ENCODE peak calls at places on chromosomes 12 and 14, in six cellular contexts. H is pancreas, N is epithelial cell of esophagus, S is suprapubic skin, R is A549, X is progenitor cell of endocrine pancreas. O is an unnamed sample.

GRCh38 chr14:50521912-50522341 is 10.4 kb downstream of the MAP4K5 start:
- DNase-seq in S (no peak), X (no peak), N (peak), R (no peak), H (no peak), O (no peak)

GRCh38 chr12:124376435-124376834 is 81.5 kb downstream of the RFLNA start:
- DNase-seq in R (no peak), N (no peak), S (no peak), X (no peak), H (no peak), O (no peak)

GRCh38 chr14:33917664-33918063 is 33.2 kb downstream of the EGLN3 start:
- DNase-seq in X (no peak), H (no peak), R (no peak), S (no peak), N (no peak), O (no peak)

GRCh38 chr14:100557658-100558057 is 29.6 kb downstream of the BEGAIN start:
- DNase-seq in N (peak), S (no peak), R (no peak), X (no peak), H (no peak), O (no peak)

GRCh38 chr12:119672194-119672593 is 4.3 kb downstream of the PRKAB1 start:
- DNase-seq in R (no peak), N (no peak), H (no peak), X (no peak), S (no peak), O (no peak)

GRCh38 chr12:56866493-56866892 is 67.7 kb downstream of the SDR9C7 start:
- DNase-seq in S (no peak), N (no peak), R (no peak), X (no peak), H (no peak), O (no peak)

GRCh38 chr12:64404470-64405446 is 566 bp downstream of the XPOT start:
- DNase-seq in R (peak), N (peak), X (no peak), H (peak), S (peak), O (peak)

GRCh38 chr12:107331912-107332311 is 238.6 kb upstream of the CRY1 start:
- DNase-seq in H (no peak), N (no peak), S (no peak), X (no peak), R (no peak), O (no peak)

GRCh38 chr14:101820283-101820798 is 58.8 kb downstream of the PPP2R5C start:
- DNase-seq in X (no peak), R (no peak), H (no peak), S (no peak), N (no peak), O (no peak)

GRCh38 chr12:131911851-131912525 is 17.1 kb upstream of the PUS1 start:
- DNase-seq in H (no peak), N (no peak), R (no peak), S (no peak), X (no peak), O (no peak)
- TF ChIP-seq CTCF in H (no peak), N (no peak), R (no peak), S (no peak), X (no peak), O (no peak)

DNA sequence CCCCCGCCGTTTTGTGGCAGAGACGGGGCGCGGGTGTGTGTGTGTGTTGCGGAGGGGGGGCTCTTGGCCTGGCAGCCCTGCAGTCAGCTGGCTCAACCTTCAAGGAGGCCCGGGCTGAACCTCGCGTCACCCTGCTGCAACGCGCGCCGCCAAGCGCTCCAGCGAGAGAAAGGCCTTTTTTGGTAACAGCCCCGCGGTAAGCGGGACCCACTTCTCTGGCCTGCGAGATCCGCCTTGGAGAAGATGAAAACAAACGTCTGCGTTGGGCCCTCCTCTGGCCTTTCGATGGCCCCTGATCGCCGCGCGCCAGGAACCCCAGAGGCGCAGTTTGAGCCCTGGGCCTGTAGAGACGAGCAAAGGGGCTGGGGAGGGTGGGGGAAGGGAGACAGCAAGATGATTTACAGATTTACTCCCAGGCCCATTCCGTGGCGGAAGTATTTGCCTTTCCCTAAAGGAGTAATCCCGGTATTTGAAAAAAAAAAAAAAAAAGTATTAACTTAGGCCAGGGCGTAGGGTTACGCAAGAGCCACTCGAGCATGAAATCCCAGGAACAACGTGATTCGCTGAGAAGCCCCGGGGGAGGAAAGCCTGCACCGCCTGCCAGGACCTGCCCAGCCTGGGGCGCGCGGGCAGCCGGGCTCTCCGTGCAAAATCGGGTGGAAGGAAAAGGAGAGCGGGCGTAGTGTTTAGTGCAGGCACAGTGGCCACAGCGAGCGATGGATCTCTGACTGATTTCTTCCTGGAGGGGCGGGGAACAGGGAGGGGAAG is 4.5 kb upstream of the IRF2BPL start:
- DNase-seq in N (peak), R (peak), H (peak), X (peak), S (peak), O (peak)
- TF ChIP-seq CTCF in N (no peak), R (peak), H (no peak), X (no peak), S (no peak), O (no peak)

GRCh38 chr12:84712747-84713146 is 199.9 kb downstream of the SLC6A15 start:
- DNase-seq in X (no peak), R (no peak), H (no peak), S (no peak), N (no peak), O (no peak)
- TF ChIP-seq CTCF in X (no peak), R (no peak), H (no peak), S (no peak), N (no peak), O (no peak)

GRCh38 chr12:41439134-41439533 is 251.0 kb downstream of the PDZRN4 start:
- DNase-seq in H (no peak), R (no peak), S (no peak), X (no peak), N (no peak), O (no peak)

GRCh38 chr12:41439858-41440257 is 251.7 kb downstream of the PDZRN4 start:
- DNase-seq in R (no peak), H (no peak), S (no peak), N (no peak), X (no peak), O (no peak)

GRCh38 chr12:41437578-41437977 is 249.5 kb downstream of the PDZRN4 start:
- DNase-seq in H (no peak), X (no peak), R (no peak), N (no peak), S (no peak), O (peak)

GRCh38 chr12:41442905-41443304 is 254.8 kb downstream of the PDZRN4 start:
- DNase-seq in N (no peak), R (no peak), H (no peak), X (no peak), S (no peak), O (no peak)

DNA sequence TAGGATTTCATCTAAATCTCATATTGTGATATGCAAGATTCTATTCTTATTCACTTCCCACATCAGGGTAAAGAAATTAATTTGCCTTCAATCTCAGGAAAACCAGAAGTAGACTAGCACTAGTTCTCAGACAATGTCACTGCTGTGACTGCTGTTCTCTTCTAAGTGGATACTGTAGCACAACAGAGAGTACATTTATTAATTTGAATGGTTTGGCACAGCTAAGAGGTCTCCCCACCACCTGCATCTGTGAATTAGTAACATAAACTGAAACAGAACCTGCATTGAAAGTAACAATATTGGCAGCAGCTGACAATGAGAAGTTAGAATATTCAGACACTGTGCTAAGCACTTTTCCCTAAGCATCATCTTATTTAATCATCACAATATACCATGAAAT is 253.1 kb downstream of the PDZRN4 start:
- DNase-seq in R (no peak), H (no peak), N (no peak), S (no peak), X (no peak), O (no peak)
- TF ChIP-seq CTCF in R (no peak), H (no peak), N (no peak), S (no peak), X (no peak), O (no peak)

GRCh38 chr12:123150804-123151678 is at the start of gene PITPNM2:
- DNase-seq in R (peak), N (peak), H (peak), X (peak), S (no peak), O (peak)
- TF ChIP-seq CTCF in R (peak), N (peak), H (no peak), X (peak), S (peak), O (no peak)

GRCh38 chr12:23139026-23139425 is 514.1 kb downstream of the ETNK1 start:
- DNase-seq in S (no peak), H (no peak), N (peak), X (no peak), R (no peak), O (no peak)

GRCh38 chr12:23140710-23141109 is 515.7 kb downstream of the ETNK1 start:
- DNase-seq in N (no peak), S (no peak), R (no peak), X (no peak), H (no peak), O (no peak)

GRCh38 chr12:23141335-23141734 is 516.4 kb downstream of the ETNK1 start:
- DNase-seq in S (no peak), H (no peak), N (no peak), R (no peak), X (no peak), O (no peak)
- TF ChIP-seq CTCF in S (no peak), H (no peak), N (no peak), R (no peak), X (no peak), O (no peak)